ENCODE peak calls at places on chromosomes 11 and 22, in six cellular contexts. X is IMR-90, O is spleen, A is thyroid gland, H is adrenal gland, V is uterus. G is an unnamed sample. For H3K4me1 and H3K27me3, the result is how much of the 10 kb centered on the place peaks cover.

GRCh38 chr11:110830344-110831141 is 118.3 kb upstream of the ARHGAP20 start:
- DNase-seq in X (peak), O (no peak), A (no peak), H (no peak), V (no peak), G (no peak)

GRCh38 chr11:64742940-64743590 is 877 bp downstream of the RASGRP2 start:
- DNase-seq in X (no peak), O (peak), A (peak), H (peak), V (peak), G (peak)

GRCh38 chr11:86230921-86231320 is 13.6 kb upstream of the EED start:
- DNase-seq in X (no peak), O (no peak), A (no peak), H (no peak), V (no peak), G (no peak)

GRCh38 chr11:101848262-101848661 is 66.5 kb upstream of the CEP126 start:
- DNase-seq in X (peak), O (no peak), A (no peak), H (no peak), V (no peak), G (no peak)

GRCh38 chr11:102488208-102488607 is 35.6 kb upstream of the TMEM123 start:
- DNase-seq in X (no peak), O (no peak), A (no peak), H (no peak), V (no peak), G (no peak)

GRCh38 chr11:100472727-100473389 is 214.2 kb upstream of the ARHGAP42 start:
- DNase-seq in X (no peak), O (no peak), A (no peak), H (no peak), V (no peak), G (no peak)

GRCh38 chr11:77093987-77094840 is 8.4 kb upstream of the OMP start:
- DNase-seq in X (no peak), O (peak), A (no peak), H (no peak), V (no peak), G (peak)

GRCh38 chr22:22391543-22391942 is 117.0 kb downstream of the ZNF280B start:
- DNase-seq in X (no peak), O (no peak), A (no peak), H (no peak), V (no peak), G (no peak)

GRCh38 chr11:34346551-34346950 is 11.3 kb downstream of the ABTB2 start:
- DNase-seq in X (no peak), O (no peak), A (no peak), H (peak), V (peak), G (no peak)

GRCh38 chr22:25729595-25729994 is 12.4 kb upstream of the MYO18B start:
- DNase-seq in X (no peak), O (no peak), A (no peak), H (no peak), V (no peak), G (no peak)

GRCh38 chr11:46006418-46007070 is 84.1 kb downstream of the LARGE2 start:
- DNase-seq in X (peak), O (no peak), A (no peak), H (no peak), V (no peak), G (no peak)

GRCh38 chr22:42770448-42770726 is 49.7 kb upstream of the A4GALT start:
- DNase-seq in X (no peak), O (no peak), A (no peak), H (no peak), V (no peak), G (no peak)
- H3K4me1 ChIP-seq in X (under half), O (under half), A (under half), H (under half), V (under half), G (under half)

DNA sequence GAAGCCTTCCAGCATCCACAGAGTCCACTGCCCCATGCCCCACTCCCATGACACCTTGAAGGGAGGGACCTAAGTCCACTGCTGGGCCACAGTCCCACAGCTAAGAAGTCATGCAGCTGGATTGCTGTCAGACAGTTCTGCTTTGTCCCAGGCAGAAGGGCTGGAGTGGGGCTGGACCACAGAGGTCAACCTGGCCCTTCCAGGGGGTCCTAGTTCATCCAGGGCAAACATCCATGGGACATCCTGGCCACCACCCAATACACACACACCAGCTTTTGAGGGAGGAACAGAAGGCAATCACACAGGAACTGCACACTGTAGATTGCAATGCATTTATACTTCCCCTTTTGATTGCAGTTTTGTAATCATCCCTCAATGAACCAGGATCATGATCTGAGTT is 11.3 kb upstream of the APOL4 start:
- DNase-seq in X (no peak), O (no peak), A (no peak), H (no peak), V (no peak), G (no peak)
- H3K27me3 ChIP-seq in X (half or more), O (under half), A (under half), H (under half), V (under half), G (under half)

GRCh38 chr11:114162719-114163123 is 103.2 kb downstream of the ZBTB16 start:
- DNase-seq in X (peak), O (no peak), A (peak), H (peak), V (peak), G (peak)
- TF ChIP-seq POLR2A in X (no peak), O (no peak), A (no peak), H (peak), V (peak), G (peak)

GRCh38 chr22:42301742-42302102 is 31.3 kb upstream of the TCF20 start:
- DNase-seq in X (no peak), O (no peak), A (no peak), H (no peak), V (no peak), G (no peak)

GRCh38 chr22:42300286-42301071 is 30.0 kb upstream of the TCF20 start:
- DNase-seq in X (no peak), O (no peak), A (no peak), H (no peak), V (no peak), G (no peak)

GRCh38 chr22:42299586-42300285 is 29.3 kb upstream of the TCF20 start:
- DNase-seq in X (no peak), O (peak), A (no peak), H (no peak), V (no peak), G (peak)

GRCh38 chr22:42303304-42304020 is 33.0 kb upstream of the TCF20 start:
- DNase-seq in X (no peak), O (no peak), A (no peak), H (no peak), V (no peak), G (no peak)

GRCh38 chr22:42301072-42301741 is 30.8 kb upstream of the TCF20 start:
- DNase-seq in X (no peak), O (no peak), A (no peak), H (no peak), V (no peak), G (no peak)
- H3K4me1 ChIP-seq in X (under half), O (half or more), A (under half), H (under half), V (under half), G (under half)

GRCh38 chr11:109363682-109364081 is 58.3 kb upstream of the C11orf87 start:
- DNase-seq in X (no peak), O (no peak), A (no peak), H (no peak), V (no peak), G (no peak)

GRCh38 chr11:109364851-109365250 is 57.1 kb upstream of the C11orf87 start:
- DNase-seq in X (no peak), O (no peak), A (no peak), H (no peak), V (no peak), G (no peak)

DNA sequence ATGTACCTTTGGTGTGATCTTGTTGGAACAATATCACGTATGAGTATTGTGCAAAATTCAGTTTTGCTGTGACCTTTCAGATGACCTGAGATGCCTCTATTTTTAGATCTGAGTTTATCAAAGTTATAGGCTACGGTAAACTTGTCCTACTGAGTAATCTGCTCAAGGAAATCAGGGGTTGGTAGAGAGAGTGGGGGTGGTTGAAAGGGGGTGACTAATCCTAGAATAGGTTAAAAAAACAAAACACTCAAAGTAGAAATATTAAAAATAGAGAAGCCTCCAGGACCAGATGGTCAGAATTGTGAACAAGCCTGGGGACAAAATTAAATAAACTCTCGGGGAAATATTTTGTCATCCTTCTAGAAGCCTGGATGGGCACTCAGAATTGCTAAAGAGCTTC is 59.9 kb upstream of the C11orf87 start:
- DNase-seq in X (peak), O (no peak), A (no peak), H (peak), V (no peak), G (no peak)
- H3K27me3 ChIP-seq in X (under half), O (under half), A (under half), H (under half), V (under half), G (under half)

GRCh38 chr11:66347425-66348276 is at the start of gene B4GAT1:
- DNase-seq in X (peak), O (peak), A (peak), H (peak), V (peak), G (peak)
- TF ChIP-seq POLR2A in X (peak), O (no peak), A (no peak), H (peak), V (no peak), G (no peak)

GRCh38 chr11:3163241-3163981 is 1.7 kb downstream of the OSBPL5 start:
- DNase-seq in X (no peak), O (peak), A (no peak), H (no peak), V (no peak), G (peak)

GRCh38 chr11:3161720-3162409 is 3.2 kb downstream of the OSBPL5 start:
- DNase-seq in X (no peak), O (peak), A (no peak), H (no peak), V (no peak), G (no peak)

GRCh38 chr11:3164138-3164539 is 971 bp downstream of the OSBPL5 start:
- DNase-seq in X (no peak), O (peak), A (no peak), H (no peak), V (peak), G (peak)

GRCh38 chr11:3161309-3161708 is 3.8 kb downstream of the OSBPL5 start:
- DNase-seq in X (no peak), O (peak), A (no peak), H (no peak), V (peak), G (peak)

GRCh38 chr11:3162410-3163240 is 2.5 kb downstream of the OSBPL5 start:
- DNase-seq in X (no peak), O (peak), A (no peak), H (no peak), V (no peak), G (peak)
- H3K4me1 ChIP-seq in X (under half), O (half or more), A (under half), H (under half), V (under half), G (half or more)